ENCODE peak calls at places on chromosomes 1 and 21, in eight cellular contexts. N is neural progenitor cell, E is GM23248, W is H9, Y is IMR-90, F is GM23338, B is A549, S is mammary epithelial cell. T is an unnamed sample.

GRCh38 chr21:44571296-44571695 is 2.2 kb upstream of the KRTAP10-4 start:
- DNase-seq in Y (no peak), S (no peak), N (no peak), B (no peak), E (no peak), F (no peak), W (no peak), T (no peak)

GRCh38 chr1:69436151-69436550 is 131.6 kb upstream of the LRRC7 start:
- DNase-seq in N (no peak), F (no peak), S (no peak), W (no peak), B (no peak), E (no peak), Y (no peak), T (no peak)

GRCh38 chr1:151142411-151143056 is 3.9 kb downstream of the SEMA6C start:
- DNase-seq in B (no peak), Y (no peak), W (no peak), E (no peak), N (peak; percentile 5), S (no peak), F (no peak), T (no peak)

GRCh38 chr1:76006234-76006633 is 68.3 kb upstream of the ST6GALNAC3 start:
- DNase-seq in S (no peak), E (peak; percentile 82), B (no peak), Y (peak; percentile 83), W (no peak), F (no peak), N (no peak), T (no peak)

GRCh38 chr1:212669102-212669501 is 30.5 kb downstream of the BATF3 start:
- DNase-seq in W (peak; percentile 45), N (peak; percentile 56), B (peak; percentile 53), F (peak; percentile 80), E (peak; percentile 56), S (no peak), Y (peak; percentile 20), T (no peak)

GRCh38 chr1:1959840-1960479 is 40.9 kb upstream of the TMEM52 start:
- DNase-seq in S (peak; percentile 69), B (peak; percentile 89), Y (peak; percentile 51), E (peak; percentile 77), N (peak; percentile 91), W (peak; percentile 95), F (peak; percentile 96), T (peak; percentile 77)

GRCh38 chr1:2975466-2976179 is 45.6 kb upstream of the ACTRT2 start:
- DNase-seq in B (no peak), F (no peak), S (no peak), N (no peak), W (peak; percentile 10), E (no peak), Y (no peak), T (no peak)

GRCh38 chr1:244362481-244362880 is 89.2 kb downstream of the ADSS2 start:
- DNase-seq in S (no peak), F (no peak), B (no peak), N (no peak), Y (no peak), E (no peak), W (no peak), T (no peak)

GRCh38 chr1:44630116-44630515 is 44.2 kb downstream of the TMEM53 start:
- DNase-seq in W (no peak), Y (peak; percentile 82), E (peak; percentile 92), B (no peak), F (no peak), S (peak; percentile 16), N (no peak), T (no peak)

GRCh38 chr1:50488876-50489275 is 65.6 kb upstream of the DMRTA2 start:
- DNase-seq in S (no peak), W (no peak), E (no peak), N (no peak), Y (peak; percentile 32), F (no peak), B (no peak), T (no peak)

GRCh38 chr1:61588736-61589381 is 136.1 kb downstream of the TM2D1 start:
- DNase-seq in S (peak; percentile 63), Y (peak; percentile 36), E (peak; percentile 59), B (peak; percentile 43), N (peak; percentile 85), W (peak; percentile 83), F (peak; percentile 91), T (peak; percentile 62)

GRCh38 chr1:43493661-43494450 is 36.8 kb upstream of the PTPRF start:
- DNase-seq in S (no peak), N (peak; percentile 83), W (peak; percentile 57), Y (no peak), F (peak; percentile 87), B (no peak), E (no peak), T (no peak)

GRCh38 chr1:66000033-66000637 is 207.4 kb downstream of the PDE4B start:
- DNase-seq in Y (no peak), N (no peak), B (no peak), S (no peak), W (no peak), F (no peak), E (peak; percentile 35), T (no peak)

GRCh38 chr1:205258313-205259176 is 30.8 kb downstream of the TMCC2 start:
- DNase-seq in S (peak; percentile 95), N (no peak), E (peak; percentile 41), Y (peak; percentile 51), B (peak; percentile 57), F (no peak), W (no peak), T (no peak)

GRCh38 chr1:200211157-200211556 is 183.6 kb downstream of the NR5A2 start:
- DNase-seq in E (peak; percentile 85), B (no peak), S (peak; percentile 71), Y (peak; percentile 95), W (no peak), F (no peak), N (no peak), T (no peak)

GRCh38 chr1:42035205-42035829 is 116.6 kb upstream of the HIVEP3 start:
- DNase-seq in Y (peak; percentile 42), N (peak; percentile 91), S (peak; percentile 61), W (peak; percentile 74), E (peak; percentile 84), B (peak; percentile 16), F (peak; percentile 83), T (peak; percentile 73)

GRCh38 chr1:245516178-245516829 is 361.5 kb downstream of the KIF26B start:
- DNase-seq in F (peak; percentile 30), N (peak; percentile 36), S (no peak), B (no peak), W (no peak), Y (peak; percentile 67), E (no peak), T (no peak)

GRCh38 chr1:60277269-60277668 is 203.7 kb upstream of the C1orf87 start:
- DNase-seq in B (no peak), F (no peak), N (no peak), W (no peak), Y (no peak), S (no peak), E (no peak), T (no peak)

GRCh38 chr1:201594575-201595245 is 55.8 kb downstream of the NAV1 start:
- DNase-seq in N (peak; percentile 82), E (peak; percentile 55), B (no peak), W (peak; percentile 76), F (peak; percentile 83), Y (peak; percentile 38), S (no peak), T (peak; percentile 57)

GRCh38 chr1:88311907-88312306 is 372.2 kb upstream of the PKN2 start:
- DNase-seq in S (peak; percentile 14), W (no peak), F (no peak), B (no peak), Y (no peak), E (no peak), N (no peak), T (no peak)
- H3K4me2 ChIP-seq in S (no peak overlapping the region), W (no peak overlapping the region), F (no peak overlapping the region), B (no peak overlapping the region), Y (no peak overlapping the region), E (no peak overlapping the region), N (no peak overlapping the region), T (no peak overlapping the region)

GRCh38 chr1:198846506-198847010 is 207.7 kb downstream of the PTPRC start:
- DNase-seq in W (no peak), S (no peak), E (no peak), N (no peak), B (no peak), F (no peak), Y (no peak), T (no peak)

GRCh38 chr1:198848206-198848605 is 209.4 kb downstream of the PTPRC start:
- DNase-seq in W (no peak), F (no peak), B (no peak), Y (peak; percentile 10), N (no peak), E (no peak), S (no peak), T (no peak)

GRCh38 chr1:198850196-198850595 is 211.4 kb downstream of the PTPRC start:
- DNase-seq in B (no peak), N (no peak), F (no peak), S (peak; percentile 57), Y (peak; percentile 39), W (no peak), E (peak; percentile 3), T (no peak)

GRCh38 chr1:198849108-198849507 is 210.3 kb downstream of the PTPRC start:
- DNase-seq in B (no peak), E (no peak), Y (no peak), N (no peak), F (no peak), S (no peak), W (no peak), T (no peak)

GRCh38 chr1:198848649-198849048 is 209.8 kb downstream of the PTPRC start:
- DNase-seq in B (no peak), E (no peak), N (no peak), Y (no peak), W (no peak), F (no peak), S (no peak), T (no peak)
- H3K4me2 ChIP-seq in B (no peak overlapping the region), E (no peak overlapping the region), N (no peak overlapping the region), Y (no peak overlapping the region), W (no peak overlapping the region), F (no peak overlapping the region), S (no peak overlapping the region), T (no peak overlapping the region)

GRCh38 chr1:241639040-241639652 is 1.0 kb downstream of the CHML start:
- DNase-seq in N (no peak), W (no peak), F (no peak), E (peak; percentile 32), B (no peak), Y (peak; percentile 23), S (peak; percentile 27), T (no peak)

GRCh38 chr1:241636291-241636690 is 3.9 kb downstream of the CHML start:
- DNase-seq in B (no peak), Y (peak; percentile 71), F (no peak), E (no peak), N (no peak), S (no peak), W (no peak), T (no peak)

GRCh38 chr1:241638091-241638682 is 2.0 kb downstream of the CHML start:
- DNase-seq in N (no peak), B (no peak), Y (no peak), S (no peak), F (no peak), E (no peak), W (no peak), T (no peak)

GRCh38 chr1:241637046-241637590 is 3.1 kb downstream of the CHML start:
- DNase-seq in B (no peak), S (peak; percentile 40), F (no peak), Y (peak; percentile 25), W (no peak), E (peak; percentile 9), N (no peak), T (no peak)

GRCh38 chr1:241637604-241638003 is 2.6 kb downstream of the CHML start:
- DNase-seq in E (peak; percentile 21), Y (peak; percentile 40), W (no peak), F (no peak), N (peak; percentile 24), B (no peak), S (peak; percentile 21), T (no peak)
- H3K4me2 ChIP-seq in E (peak overlapping the region; percentile 26), Y (peak overlapping the region; percentile 88), W (peak overlapping the region; percentile 87), F (peak overlapping the region; percentile 76), N (peak overlapping the region; percentile 97), B (peak overlapping the region; percentile 88), S (peak overlapping the region; percentile 84), T (peak overlapping the region; percentile 94)

GRCh38 chr1:32205401-32206370 is at the start of gene IQCC:
- DNase-seq in N (peak; percentile 96), E (peak; percentile 96), F (peak; percentile 97), S (peak; percentile 79), B (peak; percentile 70), W (peak; percentile 94), Y (peak; percentile 74), T (peak; percentile 83)
- H3K4me2 ChIP-seq in N (peak within 1 kb of the TSS; percentile 94), E (peak within 1 kb of the TSS; percentile 91), F (peak within 1 kb of the TSS; percentile 99), S (peak within 1 kb of the TSS; percentile 99), B (peak within 1 kb of the TSS; percentile 98), W (peak within 1 kb of the TSS; percentile 58), Y (peak within 1 kb of the TSS; percentile 89), T (peak within 1 kb of the TSS; percentile 99)

T was measured in DND-41.